ENCODE peak calls at places on chromosome 20, in ten cellular contexts. L, D, F, V, W, P, B, T, S and U are unnamed samples.

GRCh38 chr20:50916257-50916656 is 15.0 kb downstream of the ADNP start:
- DNase-seq in W (no peak), F (no peak), B (no peak), P (peak), D (peak), S (no peak), T (no peak), V (no peak), L (no peak), U (no peak)

GRCh38 chr20:35698298-35699126 is 640 bp downstream of the NFS1 start:
- DNase-seq in F (no peak), P (peak), W (no peak), V (peak), T (no peak), D (peak), S (no peak), B (no peak), L (no peak), U (no peak)

GRCh38 chr20:43241057-43241702 is 51.5 kb upstream of the PTPRT start:
- DNase-seq in L (no peak), S (no peak), F (peak), W (no peak), P (no peak), D (no peak), V (no peak), B (no peak), T (no peak), U (no peak)

GRCh38 chr20:7855545-7855944 is 84.7 kb downstream of the HAO1 start:
- DNase-seq in B (no peak), L (no peak), T (no peak), D (no peak), V (no peak), S (no peak), W (no peak), F (no peak), P (no peak), U (no peak)

GRCh38 chr20:1310506-1311190 is 18.3 kb downstream of the SDCBP2 start:
- DNase-seq in P (no peak), F (no peak), V (no peak), L (no peak), S (no peak), T (no peak), B (no peak), D (no peak), W (no peak), U (no peak)

GRCh38 chr20:17630151-17630805 is 51.8 kb downstream of the RRBP1 start:
- DNase-seq in P (no peak), F (no peak), L (no peak), B (no peak), V (no peak), S (no peak), D (no peak), W (no peak), T (no peak), U (no peak)

GRCh38 chr20:1943267-1944002 is 48.2 kb downstream of the SIRPA start:
- DNase-seq in P (peak), T (no peak), W (no peak), F (no peak), B (no peak), S (no peak), L (no peak), V (no peak), D (peak), U (no peak)

GRCh38 chr20:63678071-63678470 is 18.4 kb upstream of the TNFRSF6B start:
- DNase-seq in D (no peak), F (no peak), V (no peak), T (no peak), P (no peak), B (no peak), W (no peak), S (no peak), L (no peak), U (peak)

GRCh38 chr20:34750484-34750883 is 46.3 kb downstream of the TP53INP2 start:
- DNase-seq in V (no peak), D (no peak), T (no peak), W (no peak), P (no peak), L (no peak), F (no peak), B (no peak), S (no peak), U (no peak)

GRCh38 chr20:44471481-44471882 is 4.2 kb upstream of the TTPAL start:
- DNase-seq in L (no peak), T (no peak), W (no peak), F (no peak), S (no peak), B (no peak), V (no peak), P (peak), D (peak), U (no peak)

GRCh38 chr20:34921436-34921835 is 34.2 kb downstream of the GSS start:
- DNase-seq in D (no peak), V (no peak), F (no peak), L (no peak), P (no peak), W (no peak), B (no peak), T (no peak), S (no peak), U (no peak)

GRCh38 chr20:54221996-54222890 is 14.4 kb downstream of the PFDN4 start:
- DNase-seq in F (no peak), B (no peak), W (no peak), L (no peak), T (no peak), V (peak), D (no peak), S (no peak), P (no peak), U (no peak)